ENCODE peak calls at places on chromosomes 1 and 21, in five cellular contexts. H is CD8-positive, alpha-beta T cell; B is lower lobe of right lung; I is IMR-90; L is cardiac muscle cell. V is an unnamed sample. For H3K4me1, the result is how much of the 10 kb centered on the place peaks cover.

GRCh38 chr1:17923684-17924083 is 168.6 kb downstream of the ACTL8 start:
- DNase-seq in H (no peak), B (no peak), I (no peak), L (no peak), V (no peak)

GRCh38 chr1:36981771-36982622 is 52.3 kb downstream of the GRIK3 start:
- DNase-seq in H (no peak), B (no peak), I (no peak), L (no peak), V (no peak)

GRCh38 chr1:53765656-53766055 is 26.7 kb upstream of the GLIS1 start:
- DNase-seq in H (no peak), B (no peak), I (peak), L (no peak), V (no peak)

GRCh38 chr1:198681831-198682756 is 43.3 kb downstream of the PTPRC start:
- DNase-seq in H (peak), B (peak), I (peak), L (no peak), V (no peak)

GRCh38 chr1:199172286-199173124 is 533.7 kb downstream of the PTPRC start:
- DNase-seq in H (no peak), B (no peak), I (peak), L (no peak), V (no peak)

GRCh38 chr1:177864530-177865305 is 105.1 kb downstream of the SEC16B start:
- DNase-seq in H (no peak), B (no peak), I (no peak), L (no peak), V (no peak)

GRCh38 chr21:21200939-21201610 is 202.9 kb downstream of the NCAM2 start:
- DNase-seq in H (no peak), B (no peak), I (peak), L (no peak), V (no peak)

GRCh38 chr1:19250629-19251304 is 557 bp downstream of the EMC1 start:
- DNase-seq in H (no peak), B (no peak), I (no peak), L (no peak), V (no peak)

GRCh38 chr1:3564921-3565831 is 46.1 kb downstream of the MEGF6 start:
- DNase-seq in H (no peak), B (no peak), I (peak), L (peak), V (peak)

GRCh38 chr1:59126361-59126760 is 170.5 kb upstream of the FGGY start:
- DNase-seq in H (no peak), B (no peak), I (peak), L (no peak), V (no peak)

GRCh38 chr1:13628711-13629110 is 45.1 kb downstream of the PDPN start:
- DNase-seq in H (no peak), B (no peak), I (no peak), L (no peak), V (no peak)

GRCh38 chr1:97996880-97997279 is 76.0 kb upstream of the DPYD start:
- DNase-seq in H (no peak), B (no peak), I (peak), L (no peak), V (no peak)

GRCh38 chr1:200889571-200889970 is 5.1 kb upstream of the INAVA start:
- DNase-seq in H (no peak), B (no peak), I (no peak), L (no peak), V (no peak)

GRCh38 chr1:67281246-67281645 is 26.4 kb upstream of the IL12RB2 start:
- DNase-seq in H (no peak), B (no peak), I (no peak), L (no peak), V (no peak)

GRCh38 chr1:37242501-37242900 is 208.2 kb upstream of the GRIK3 start:
- DNase-seq in H (no peak), B (no peak), I (no peak), L (no peak), V (no peak)

GRCh38 chr1:30777906-30778155 is 20.3 kb upstream of the LAPTM5 start:
- DNase-seq in H (no peak), B (no peak), I (no peak), L (no peak), V (no peak)

GRCh38 chr1:197081117-197081753 is 14.2 kb upstream of the F13B start:
- DNase-seq in H (no peak), B (no peak), I (no peak), L (no peak), V (no peak)

GRCh38 chr1:9629445-9630201 is 21.9 kb upstream of the PIK3CD start:
- DNase-seq in H (peak), B (peak), I (no peak), L (no peak), V (no peak)

GRCh38 chr1:185971688-185972087 is 237.5 kb downstream of the HMCN1 start:
- DNase-seq in H (no peak), B (no peak), I (peak), L (no peak), V (no peak)

GRCh38 chr1:27648602-27649305 is 13.8 kb upstream of the FGR start:
- DNase-seq in H (no peak), B (no peak), I (no peak), L (peak), V (no peak)

GRCh38 chr1:201945157-201945556 is 1.2 kb downstream of the LMOD1 start:
- DNase-seq in H (no peak), B (no peak), I (no peak), L (peak), V (no peak)

GRCh38 chr1:41490911-41491310 is 6.4 kb upstream of the EDN2 start:
- DNase-seq in H (no peak), B (no peak), I (no peak), L (no peak), V (no peak)

GRCh38 chr1:22850681-22851080 is 122.0 kb downstream of the LACTBL1 start:
- DNase-seq in H (no peak), B (no peak), I (peak), L (no peak), V (no peak)

GRCh38 chr1:50978144-50978851 is 8.3 kb downstream of the CDKN2C start:
- DNase-seq in H (no peak), B (peak), I (peak), L (peak), V (no peak)

GRCh38 chr1:9143250-9143649 is 14.3 kb upstream of the GPR157 start:
- DNase-seq in H (no peak), B (peak), I (peak), L (no peak), V (no peak)

GRCh38 chr1:234844479-234845031 is 234.6 kb upstream of the IRF2BP2 start:
- DNase-seq in H (no peak), B (no peak), I (peak), L (no peak), V (no peak)

GRCh38 chr1:61352845-61353435 is 270.6 kb downstream of the NFIA start:
- DNase-seq in H (no peak), B (no peak), I (no peak), L (no peak), V (no peak)

GRCh38 chr1:39409055-39409816 is 82.2 kb upstream of the BMP8A start:
- DNase-seq in H (peak), B (peak), I (peak), L (peak), V (no peak)

GRCh38 chr1:39671793-39672550 is at the start of gene NT5C1A:
- DNase-seq in H (peak), B (no peak), I (no peak), L (peak), V (no peak)

GRCh38 chr1:7956218-7957032 is 5.1 kb upstream of the PARK7 start:
- DNase-seq in H (no peak), B (no peak), I (peak), L (no peak), V (no peak)

GRCh38 chr1:30809514-30810263 is 52.1 kb upstream of the LAPTM5 start:
- DNase-seq in H (no peak), B (no peak), I (peak), L (peak), V (no peak)

GRCh38 chr1:201791775-201792166 is 37.2 kb upstream of the IPO9 start:
- DNase-seq in H (no peak), B (no peak), I (peak), L (no peak), V (no peak)

GRCh38 chr21:46214478-46215340 is 13.9 kb downstream of the LSS start:
- DNase-seq in H (no peak), B (peak), I (no peak), L (no peak), V (no peak)
- H3K4me1 ChIP-seq in H (under half), B (under half), I (under half), L (under half), V (under half)

DNA sequence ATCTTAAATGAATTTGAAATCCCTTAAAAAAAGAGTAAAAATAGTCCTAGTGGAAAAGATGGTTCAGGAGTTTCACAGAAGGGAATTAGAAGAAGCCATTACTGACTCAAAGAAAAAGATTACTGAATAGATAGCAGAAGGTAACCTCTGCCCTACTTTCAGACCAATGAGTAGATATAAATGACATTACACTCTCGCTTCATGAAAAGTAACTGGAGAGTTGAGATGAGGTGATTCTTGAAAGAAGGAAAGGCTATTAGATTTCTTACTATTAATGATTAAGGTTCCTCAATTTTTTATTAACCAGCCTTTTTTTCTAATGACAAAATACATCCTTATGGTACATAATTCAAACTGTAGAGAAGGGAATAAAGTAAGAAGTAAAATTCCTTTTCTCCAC is 28.3 kb downstream of the CCN1 start:
- DNase-seq in H (no peak), B (no peak), I (no peak), L (no peak), V (no peak)
- H3K27ac ChIP-seq in H (no peak), B (no peak), I (peak), L (no peak), V (no peak)

DNA sequence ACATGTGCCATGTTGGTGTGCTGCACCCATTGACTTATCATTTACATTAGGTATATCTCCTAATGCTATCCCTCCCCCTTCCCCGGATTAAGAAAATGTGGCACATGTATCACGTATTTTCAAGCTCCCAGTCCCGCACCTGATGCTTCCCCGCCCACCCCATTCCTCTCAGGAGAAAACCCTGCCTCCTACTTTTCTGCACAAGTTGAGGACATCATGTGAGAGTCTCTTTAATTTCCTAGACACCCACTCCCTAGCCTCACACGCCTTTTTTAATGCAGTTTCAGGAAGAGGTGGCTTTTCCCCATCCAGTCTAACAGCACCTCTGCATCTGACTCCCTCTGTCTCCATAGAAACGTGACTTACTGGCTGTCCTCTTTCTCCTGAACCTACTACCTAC is 58.2 kb upstream of the GOLT1A start:
- DNase-seq in H (no peak), B (no peak), I (no peak), L (no peak), V (no peak)
- H3K4me1 ChIP-seq in H (under half), B (under half), I (under half), L (under half), V (under half)

DNA sequence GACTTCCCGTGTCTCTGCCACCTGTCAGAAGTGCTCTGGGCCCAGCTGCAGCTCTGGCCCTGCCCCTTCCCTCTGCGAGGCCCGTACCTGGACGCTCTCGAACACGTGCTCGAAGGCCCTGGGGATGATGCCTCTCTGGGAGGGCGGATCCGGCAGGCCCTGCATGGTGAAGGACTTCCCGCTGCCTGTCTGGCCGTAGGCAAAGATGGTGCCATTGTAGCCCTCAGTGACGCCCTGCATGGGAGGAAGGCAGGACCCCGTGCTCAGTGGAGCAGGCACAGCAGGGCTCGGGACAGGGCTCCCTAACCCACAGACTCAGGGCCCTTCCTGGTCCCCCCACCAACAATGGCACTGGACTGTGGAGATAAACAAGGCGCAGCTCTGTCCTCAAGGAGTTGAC is 2.4 kb downstream of the KIF17 start:
- DNase-seq in H (no peak), B (no peak), I (no peak), L (no peak), V (no peak)
- H3K27ac ChIP-seq in H (no peak), B (no peak), I (no peak), L (no peak), V (no peak)

DNA sequence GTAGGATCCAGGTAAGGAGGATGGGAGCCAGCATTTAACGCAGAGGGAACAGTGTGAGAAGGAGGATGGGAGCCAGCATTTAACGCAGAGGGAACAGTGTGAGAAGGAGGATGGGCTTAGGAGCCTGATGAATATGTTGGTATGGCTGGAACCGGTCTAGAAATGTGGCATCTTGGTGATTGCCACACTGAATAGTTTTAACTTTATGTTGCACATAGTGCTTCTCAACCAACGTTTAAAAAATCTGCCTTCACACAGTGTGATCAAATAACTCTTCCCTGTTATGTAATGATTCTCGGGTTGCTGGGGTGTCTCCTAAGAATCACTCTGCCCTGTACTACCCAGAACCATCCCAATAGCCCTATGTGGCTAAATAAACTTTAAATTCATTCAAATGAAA is 146.9 kb upstream of the DUSP10 start:
- DNase-seq in H (no peak), B (no peak), I (no peak), L (no peak), V (no peak)
- H3K4me1 ChIP-seq in H (under half), B (under half), I (under half), L (under half), V (under half)

GRCh38 chr1:1542766-1543705 is 2.6 kb upstream of the TMEM240 start:
- DNase-seq in H (no peak), B (no peak), I (no peak), L (no peak), V (no peak)
- H3K27ac ChIP-seq in H (no peak), B (no peak), I (no peak), L (no peak), V (no peak)

DNA sequence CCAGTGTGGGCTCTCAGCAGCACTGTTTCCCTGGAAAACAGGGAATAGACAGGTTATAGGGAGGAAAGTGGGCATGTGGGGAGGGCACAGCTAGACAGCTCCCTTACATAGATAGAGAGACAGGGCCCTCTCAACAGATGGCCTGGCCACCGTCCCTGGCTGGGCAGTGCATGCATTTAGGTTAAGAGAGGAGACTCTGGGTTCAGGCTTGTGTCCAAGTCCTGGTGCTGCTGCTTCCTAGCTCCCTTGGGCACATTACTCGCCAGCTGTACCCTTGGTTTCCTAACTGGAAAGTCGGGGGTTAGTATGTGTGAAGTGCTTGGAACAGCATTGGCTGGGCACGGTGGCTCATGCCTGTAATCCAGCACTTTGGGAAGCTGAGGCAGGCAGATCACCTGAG is 9.1 kb downstream of the PLOD1 start:
- DNase-seq in H (no peak), B (no peak), I (no peak), L (no peak), V (no peak)
- H3K4me1 ChIP-seq in H (under half), B (under half), I (under half), L (under half), V (under half)

DNA sequence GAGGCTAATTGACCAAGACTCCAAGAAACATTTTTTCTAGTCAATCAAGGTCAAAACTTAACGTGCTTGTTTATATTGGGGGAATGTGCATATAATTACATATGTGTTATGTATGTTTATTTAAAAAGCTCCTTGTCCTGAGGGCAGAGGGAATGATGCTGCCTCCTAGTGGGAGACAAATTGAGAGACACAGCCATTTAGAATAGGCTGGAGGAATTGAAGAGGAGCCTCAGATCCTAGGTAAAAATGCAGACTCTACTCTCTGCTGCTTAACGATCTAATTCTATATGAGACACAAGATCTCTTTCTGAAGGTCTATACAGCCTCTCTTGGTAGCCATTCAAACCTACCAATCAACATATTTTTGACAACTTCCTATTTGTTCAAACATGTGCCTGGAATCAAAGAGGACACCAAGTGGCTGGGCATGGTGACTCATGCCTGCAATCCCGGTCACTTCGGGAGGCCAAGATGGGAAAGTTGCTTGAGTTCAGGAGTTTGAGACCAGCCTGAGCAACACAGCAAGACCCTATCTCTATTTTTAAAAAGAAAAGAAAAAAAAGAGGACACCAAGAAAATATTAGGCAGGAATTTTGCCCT is 136.6 kb upstream of the ZNF648 start:
- DNase-seq in H (no peak), B (no peak), I (no peak), L (no peak), V (peak)
- H3K27ac ChIP-seq in H (no peak), B (peak), I (no peak), L (no peak), V (no peak)

DNA sequence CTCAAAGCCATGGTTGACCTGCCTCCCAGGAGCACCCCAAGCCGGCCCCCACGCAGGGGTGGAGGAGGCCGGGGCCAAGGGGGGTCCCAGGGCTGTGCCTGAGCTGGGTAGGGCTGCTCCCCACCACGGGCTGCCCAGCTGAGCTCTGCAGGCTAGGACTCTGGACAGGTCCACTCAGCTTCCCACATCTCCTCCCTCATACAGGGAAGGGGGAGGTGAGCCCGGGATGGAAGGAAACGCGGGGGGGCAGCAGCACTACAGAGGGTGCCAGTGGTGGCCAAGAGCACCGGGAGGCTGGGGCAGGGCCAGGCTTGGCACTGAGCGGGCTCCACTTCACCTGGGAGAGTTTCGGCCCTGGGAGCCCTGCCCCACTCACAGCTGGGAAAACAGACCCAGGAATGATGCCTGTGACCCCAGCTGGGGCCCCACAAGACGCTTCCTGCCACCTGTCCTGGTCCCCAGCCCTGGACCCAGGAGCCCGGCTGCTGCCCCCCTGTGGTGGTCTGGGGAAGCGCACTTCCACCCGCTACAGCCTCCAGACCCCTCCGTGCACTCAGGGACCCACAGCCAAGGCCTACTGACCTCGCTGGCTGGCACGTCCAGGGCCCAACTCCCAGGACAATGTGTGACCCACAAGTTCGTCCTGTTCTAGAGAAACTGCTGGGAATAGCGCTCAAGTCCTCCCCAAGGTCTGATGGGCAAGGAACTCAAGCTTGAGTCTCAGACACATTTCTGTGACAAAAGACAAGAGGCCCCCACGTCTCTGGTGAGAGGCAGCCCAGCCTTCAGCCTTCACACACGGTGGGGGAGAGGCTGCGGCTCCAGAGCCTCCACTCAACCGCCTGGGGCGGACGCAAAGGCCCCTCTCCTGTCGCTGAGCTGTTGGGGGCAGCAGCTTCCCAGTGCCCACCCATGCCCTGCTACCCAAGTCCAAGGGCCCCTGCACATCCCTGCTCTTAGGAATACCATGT is 3.0 kb downstream of the AURKAIP1 start:
- DNase-seq in H (peak), B (peak), I (peak), L (peak), V (no peak)
- H3K4me1 ChIP-seq in H (under half), B (under half), I (under half), L (under half), V (under half)

V was measured in iPS DF 6.9.